ENCODE peak calls at places on chromosomes 7 and 10, in ten cellular contexts. P, B, V, Z, Y, X, K, G, C and U are unnamed samples.

GRCh38 chr7:39733881-39734571 is 110.7 kb downstream of the RALA start:
- DNase-seq in P (peak; percentile 89), B (peak; percentile 92), V (no peak), Z (no peak), Y (no peak), X (no peak), K (no peak), G (no peak), C (peak; percentile 87), U (no peak)

GRCh38 chr7:135321556-135321955 is 87.9 kb downstream of the STRA8 start:
- DNase-seq in P (peak; percentile 50), B (peak; percentile 68), V (peak; percentile 5), Z (no peak), Y (no peak), X (no peak), K (no peak), G (peak; percentile 3), C (peak; percentile 4), U (no peak)

GRCh38 chr10:24642921-24643678 is 80.6 kb downstream of the ARHGAP21 start:
- DNase-seq in P (peak; percentile 90), B (peak; percentile 92), V (peak; percentile 67), Z (no peak), Y (no peak), X (peak; percentile 41), K (no peak), G (peak; percentile 73), C (peak; percentile 88), U (peak; percentile 73)

GRCh38 chr7:87414400-87415188 is 60.9 kb downstream of the ABCB4 start:
- DNase-seq in P (peak; percentile 66), B (peak; percentile 26), V (no peak), Z (no peak), Y (no peak), X (no peak), K (no peak), G (no peak), C (no peak), U (no peak)

GRCh38 chr10:118590334-118590733 is 5.1 kb downstream of the PRLHR start:
- DNase-seq in P (peak; percentile 13), B (peak; percentile 32), V (no peak), Z (no peak), Y (no peak), X (no peak), K (no peak), G (peak; percentile 14), C (peak; percentile 12), U (no peak)

GRCh38 chr10:3807221-3807927 is 22.4 kb upstream of the KLF6 start:
- DNase-seq in P (no peak), B (no peak), V (no peak), Z (no peak), Y (no peak), X (no peak), K (no peak), G (no peak), C (no peak), U (peak; percentile 59)

GRCh38 chr7:46716926-46717325 is 795.9 kb upstream of the IGFBP3 start:
- DNase-seq in P (no peak), B (no peak), V (no peak), Z (no peak), Y (no peak), X (no peak), K (no peak), G (no peak), C (no peak), U (no peak)

GRCh38 chr7:24732646-24733413 is 24.4 kb downstream of the GSDME start:
- DNase-seq in P (peak; percentile 93), B (peak; percentile 80), V (peak; percentile 52), Z (no peak), Y (no peak), X (no peak), K (no peak), G (no peak), C (peak; percentile 71), U (no peak)

GRCh38 chr10:120477006-120477722 is 20.1 kb downstream of the PLPP4 start:
- DNase-seq in P (peak; percentile 86), B (no peak), V (no peak), Z (no peak), Y (no peak), X (no peak), K (no peak), G (no peak), C (peak; percentile 80), U (no peak)

GRCh38 chr7:151010307-151011096 is 13.8 kb downstream of the ATG9B start:
- DNase-seq in P (peak; percentile 34), B (no peak), V (no peak), Z (no peak), Y (no peak), X (no peak), K (peak; percentile 54), G (no peak), C (no peak), U (no peak)

GRCh38 chr7:50696810-50697582 is 85.7 kb downstream of the GRB10 start:
- DNase-seq in P (peak; percentile 37), B (peak; percentile 43), V (no peak), Z (no peak), Y (no peak), X (no peak), K (no peak), G (no peak), C (no peak), U (no peak)

GRCh38 chr10:62681211-62681940 is 123.1 kb upstream of the ADO start:
- DNase-seq in P (peak; percentile 22), B (peak; percentile 8), V (no peak), Z (peak; percentile 48), Y (peak; percentile 55), X (peak; percentile 13), K (no peak), G (no peak), C (no peak), U (no peak)

GRCh38 chr10:121337356-121337936 is 260.8 kb downstream of the FGFR2 start:
- DNase-seq in P (no peak), B (no peak), V (no peak), Z (no peak), Y (no peak), X (no peak), K (no peak), G (no peak), C (no peak), U (no peak)

GRCh38 chr10:46525824-46526681 is 30.4 kb downstream of the GPRIN2 start:
- DNase-seq in P (no peak), B (no peak), V (no peak), Z (no peak), Y (no peak), X (no peak), K (peak; percentile 1), G (no peak), C (no peak), U (no peak)

GRCh38 chr7:129501760-129502707 is at the start of gene SMKR1:
- DNase-seq in P (peak; percentile 82), B (peak; percentile 36), V (peak; percentile 38), Z (peak; percentile 97), Y (peak; percentile 72), X (peak; percentile 85), K (peak; percentile 86), G (no peak), C (no peak), U (no peak)

GRCh38 chr10:5293691-5294550 is 70.8 kb upstream of the UCN3 start:
- DNase-seq in P (peak; percentile 62), B (peak; percentile 68), V (no peak), Z (no peak), Y (peak; percentile 68), X (peak; percentile 62), K (peak; percentile 76), G (no peak), C (peak; percentile 60), U (peak; percentile 30)

GRCh38 chr7:106206826-106207541 is 77.8 kb downstream of the NAMPT start:
- DNase-seq in P (no peak), B (no peak), V (no peak), Z (no peak), Y (no peak), X (no peak), K (no peak), G (no peak), C (no peak), U (no peak)

GRCh38 chr7:2460188-2460587 is 16.0 kb downstream of the GRIFIN start:
- DNase-seq in P (no peak), B (no peak), V (no peak), Z (no peak), Y (no peak), X (no peak), K (no peak), G (no peak), C (no peak), U (no peak)

GRCh38 chr7:80478683-80479082 is 33.2 kb downstream of the GNAT3 start:
- DNase-seq in P (peak; percentile 83), B (peak; percentile 76), V (no peak), Z (no peak), Y (no peak), X (no peak), K (no peak), G (no peak), C (peak; percentile 61), U (no peak)

GRCh38 chr7:100015232-100016208 is at the start of gene ZKSCAN1:
- DNase-seq in P (peak; percentile 98), B (peak; percentile 96), V (peak; percentile 87), Z (peak; percentile 94), Y (peak; percentile 71), X (peak; percentile 96), K (peak; percentile 80), G (peak; percentile 83), C (peak; percentile 84), U (peak; percentile 85)

GRCh38 chr7:2866601-2867000 is 22.5 kb upstream of the GNA12 start:
- DNase-seq in P (no peak), B (no peak), V (no peak), Z (no peak), Y (no peak), X (no peak), K (no peak), G (no peak), C (no peak), U (no peak)

GRCh38 chr7:93575555-93576397 is 1.3 kb upstream of the CALCR start:
- DNase-seq in P (no peak), B (no peak), V (no peak), Z (no peak), Y (no peak), X (peak; percentile 20), K (peak; percentile 20), G (no peak), C (no peak), U (no peak)

GRCh38 chr7:73599916-73600315 is 21.5 kb upstream of the TBL2 start:
- DNase-seq in P (no peak), B (no peak), V (no peak), Z (no peak), Y (no peak), X (no peak), K (no peak), G (no peak), C (no peak), U (no peak)

GRCh38 chr7:24619978-24620377 is 46.7 kb downstream of the PALS2 start:
- DNase-seq in P (no peak), B (no peak), V (no peak), Z (no peak), Y (no peak), X (no peak), K (no peak), G (no peak), C (no peak), U (no peak)

GRCh38 chr10:126369125-126369708 is 19.1 kb downstream of the ADAM12 start:
- DNase-seq in P (no peak), B (no peak), V (no peak), Z (no peak), Y (no peak), X (no peak), K (no peak), G (no peak), C (no peak), U (no peak)

GRCh38 chr10:117460846-117461765 is 81.4 kb upstream of the EMX2 start:
- DNase-seq in P (peak; percentile 97), B (no peak), V (peak; percentile 77), Z (no peak), Y (no peak), X (no peak), K (no peak), G (no peak), C (peak; percentile 92), U (no peak)

GRCh38 chr10:119479048-119479394 is 63.5 kb downstream of the RGS10 start:
- DNase-seq in P (peak; percentile 47), B (no peak), V (no peak), Z (no peak), Y (no peak), X (no peak), K (no peak), G (no peak), C (peak; percentile 18), U (no peak)

GRCh38 chr10:102020938-102021337 is 35.0 kb downstream of the ARMH3 start:
- DNase-seq in P (no peak), B (no peak), V (no peak), Z (no peak), Y (no peak), X (no peak), K (no peak), G (no peak), C (no peak), U (no peak)